ENCODE peak calls at places on chromosomes 5 and 9, in ten cellular contexts. W, F, A, V, R, I, Z, T, U and C are unnamed samples.
A peak's percentile ranks its signal among the peaks of the same experiment; 100 is the strongest.

GRCh38 chr5:56833325-56833724 is 18.0 kb downstream of the MAP3K1 start:
- DNase-seq in W (no peak), F (no peak), A (no peak), V (peak; percentile 20), R (no peak), I (no peak), Z (no peak), T (no peak), U (no peak), C (no peak)

GRCh38 chr5:115605436-115605835 is 3.2 kb upstream of the TICAM2 start:
- DNase-seq in W (no peak), F (no peak), A (no peak), V (no peak), R (no peak), I (no peak), Z (no peak), T (no peak), U (no peak), C (no peak)

GRCh38 chr5:78399115-78399514 is 38.7 kb downstream of the SCAMP1 start:
- DNase-seq in W (no peak), F (no peak), A (no peak), V (no peak), R (peak; percentile 80), I (no peak), Z (no peak), T (no peak), U (no peak), C (no peak)

GRCh38 chr9:81032831-81033230 is 656.5 kb downstream of the TLE1 start:
- DNase-seq in W (no peak), F (no peak), A (peak; percentile 65), V (no peak), R (no peak), I (no peak), Z (no peak), T (no peak), U (peak; percentile 10), C (no peak)

GRCh38 chr5:167945542-167946384 is 345.7 kb upstream of the WWC1 start:
- DNase-seq in W (no peak), F (no peak), A (peak; percentile 96), V (no peak), R (peak; percentile 99), I (no peak), Z (peak; percentile 75), T (peak; percentile 64), U (peak; percentile 63), C (no peak)

GRCh38 chr9:123513554-123513953 is 157.6 kb downstream of the CRB2 start:
- DNase-seq in W (no peak), F (no peak), A (no peak), V (no peak), R (no peak), I (no peak), Z (no peak), T (no peak), U (no peak), C (no peak)

GRCh38 chr5:126867237-126867636 is 90.3 kb downstream of the LMNB1 start:
- DNase-seq in W (no peak), F (no peak), A (no peak), V (no peak), R (no peak), I (no peak), Z (no peak), T (no peak), U (no peak), C (no peak)

GRCh38 chr9:107491081-107492053 is 1.8 kb upstream of the KLF4 start:
- DNase-seq in W (no peak), F (no peak), A (no peak), V (peak; percentile 63), R (no peak), I (peak; percentile 51), Z (peak; percentile 79), T (no peak), U (no peak), C (no peak)

GRCh38 chr5:2960309-2960708 is 208.8 kb upstream of the IRX2 start:
- DNase-seq in W (no peak), F (no peak), A (no peak), V (no peak), R (no peak), I (no peak), Z (no peak), T (no peak), U (no peak), C (no peak)

GRCh38 chr5:93433422-93433821 is 147.6 kb downstream of the NR2F1-AS1 start:
- DNase-seq in W (no peak), F (no peak), A (peak; percentile 63), V (no peak), R (peak; percentile 52), I (no peak), Z (no peak), T (no peak), U (peak; percentile 82), C (no peak)

GRCh38 chr5:131845828-131846227 is 49.0 kb upstream of the FNIP1 start:
- DNase-seq in W (no peak), F (no peak), A (no peak), V (no peak), R (no peak), I (no peak), Z (no peak), T (no peak), U (no peak), C (no peak)

GRCh38 chr5:4642525-4642924 is 497.6 kb upstream of the ADAMTS16 start:
- DNase-seq in W (no peak), F (no peak), A (no peak), V (no peak), R (no peak), I (no peak), Z (no peak), T (no peak), U (no peak), C (no peak)

GRCh38 chr9:128828267-128828666 is 1.3 kb downstream of the SPOUT1 start:
- DNase-seq in W (no peak), F (no peak), A (no peak), V (no peak), R (no peak), I (no peak), Z (no peak), T (no peak), U (no peak), C (no peak)
- H3K4me3 ChIP-seq in W (peak overlapping the region; percentile 95), F (no peak overlapping the region), A (no peak overlapping the region), V (no peak overlapping the region), R (peak overlapping the region; percentile 84), I (no peak overlapping the region), Z (no peak overlapping the region), T (peak overlapping the region; percentile 91), U (no peak overlapping the region), C (peak overlapping the region; percentile 93)

DNA sequence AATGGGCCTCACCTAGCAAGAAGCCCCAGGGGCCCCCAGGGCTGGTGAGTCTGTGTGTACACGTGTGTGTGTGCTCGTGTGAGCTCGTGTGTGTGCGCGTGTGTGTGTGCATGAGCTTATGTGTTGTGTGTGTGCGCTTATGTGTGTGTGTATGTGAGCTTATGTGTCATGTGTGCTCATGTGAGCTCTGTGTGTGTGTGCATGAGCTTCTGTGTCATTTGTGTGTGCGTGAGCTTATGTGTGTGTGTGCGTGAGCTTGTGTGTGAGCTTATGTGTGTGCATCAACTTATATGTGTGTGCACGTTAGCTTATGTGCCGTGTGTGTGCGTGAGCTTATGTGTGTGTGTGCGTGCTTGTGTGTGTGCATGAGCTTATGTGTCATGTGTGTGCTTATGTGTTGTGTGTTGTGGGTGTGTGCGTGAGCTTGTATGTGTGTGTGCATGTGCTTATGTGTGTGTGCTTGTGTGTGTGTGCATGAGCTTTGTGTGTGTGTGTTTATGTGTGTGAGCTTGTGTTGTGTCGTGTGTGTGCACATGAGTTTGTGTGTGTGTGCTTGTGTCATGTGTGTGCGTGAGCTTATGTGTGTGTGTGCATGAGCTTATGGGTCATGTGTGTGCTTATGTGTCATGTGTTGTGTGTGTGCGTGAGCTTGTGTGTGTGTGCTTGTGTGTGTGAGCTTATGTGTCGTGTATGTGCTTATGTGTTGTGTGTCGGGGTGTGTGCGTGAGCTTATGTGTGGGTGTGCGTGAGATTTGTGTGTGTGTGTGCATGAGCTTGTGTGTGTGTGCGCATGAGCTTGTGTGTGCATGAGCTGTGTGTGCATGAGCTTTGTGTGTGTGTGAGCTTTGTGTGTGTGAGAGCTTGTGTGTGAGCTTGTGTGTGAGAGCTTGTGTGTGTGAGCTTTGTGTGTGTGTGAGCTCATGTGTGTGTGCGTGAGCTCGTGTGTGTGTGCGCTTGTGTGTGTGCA is 16.7 kb upstream of the SLC2A6 start:
- DNase-seq in W (no peak), F (no peak), A (no peak), V (no peak), R (no peak), I (peak; percentile 15), Z (no peak), T (no peak), U (no peak), C (no peak)
- H3K4me3 ChIP-seq in W (no peak overlapping the region), F (no peak overlapping the region), A (no peak overlapping the region), V (no peak overlapping the region), R (no peak overlapping the region), I (no peak overlapping the region), Z (no peak overlapping the region), T (no peak overlapping the region), U (no peak overlapping the region), C (no peak overlapping the region)

GRCh38 chr5:150781706-150782614 is 3.4 kb downstream of the SMIM3 start:
- DNase-seq in W (no peak), F (no peak), A (peak; percentile 93), V (no peak), R (peak; percentile 99), I (no peak), Z (peak; percentile 88), T (peak; percentile 99), U (peak; percentile 55), C (no peak)

GRCh38 chr5:150779397-150780179 is 1.0 kb downstream of the SMIM3 start:
- DNase-seq in W (no peak), F (no peak), A (no peak), V (no peak), R (peak; percentile 70), I (no peak), Z (no peak), T (peak; percentile 67), U (no peak), C (no peak)

GRCh38 chr5:150778517-150779396 is at the start of gene SMIM3:
- DNase-seq in W (peak; percentile 85), F (peak; percentile 68), A (peak; percentile 72), V (peak; percentile 91), R (peak; percentile 68), I (peak; percentile 88), Z (peak; percentile 95), T (peak; percentile 89), U (peak; percentile 44), C (peak; percentile 63)

GRCh38 chr5:150780816-150781221 is 2.3 kb downstream of the SMIM3 start:
- DNase-seq in W (no peak), F (no peak), A (peak; percentile 61), V (no peak), R (peak; percentile 92), I (no peak), Z (no peak), T (peak; percentile 82), U (peak; percentile 11), C (peak; percentile 37)

GRCh38 chr5:150780180-150780692 is 1.7 kb downstream of the SMIM3 start:
- DNase-seq in W (no peak), F (no peak), A (no peak), V (no peak), R (peak; percentile 81), I (no peak), Z (no peak), T (peak; percentile 62), U (peak; percentile 54), C (peak; percentile 79)
- H3K4me3 ChIP-seq in W (no peak overlapping the region), F (no peak overlapping the region), A (peak overlapping the region; percentile 92), V (no peak overlapping the region), R (peak overlapping the region; percentile 88), I (peak overlapping the region; percentile 92), Z (no peak overlapping the region), T (peak overlapping the region; percentile 79), U (peak overlapping the region; percentile 92), C (peak overlapping the region; percentile 93)

DNA sequence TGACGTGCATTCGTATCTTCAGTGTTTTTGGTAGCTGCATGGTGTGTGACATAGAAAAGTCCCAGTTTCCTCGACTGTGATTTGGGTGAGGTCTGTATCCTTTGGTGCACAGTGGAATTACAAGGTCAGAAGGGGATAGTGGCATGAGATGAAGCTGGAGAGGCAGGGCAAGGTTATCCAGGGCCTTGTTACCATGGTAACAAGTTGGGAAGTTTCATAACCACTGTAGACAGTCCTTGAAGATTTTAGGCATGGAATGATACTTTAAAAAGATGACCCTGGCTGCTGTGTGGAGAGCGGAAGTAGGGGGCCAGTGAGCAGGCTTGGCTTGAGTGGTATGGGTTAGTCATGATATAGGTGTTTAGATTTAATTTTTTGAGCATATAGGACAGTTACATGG is 11.9 kb downstream of the EHMT1 start:
- DNase-seq in W (no peak), F (no peak), A (no peak), V (no peak), R (peak; percentile 39), I (peak; percentile 12), Z (no peak), T (no peak), U (no peak), C (no peak)
- H3K4me3 ChIP-seq in W (no peak overlapping the region), F (no peak overlapping the region), A (no peak overlapping the region), V (no peak overlapping the region), R (no peak overlapping the region), I (no peak overlapping the region), Z (no peak overlapping the region), T (no peak overlapping the region), U (no peak overlapping the region), C (no peak overlapping the region)